ENCODE peak calls at places on chromosome 7, in six cellular contexts. T is IMR-90, L is mesenchymal stem cell, M is H9, E is trophoblast cell, A is H1. X is an unnamed sample.

GRCh38 chr7:82441916-82442478 is 1.6 kb downstream of the CACNA2D1 start:
- DNase-seq in T (peak), E (no peak), M (no peak), A (no peak), L (peak), X (no peak)

GRCh38 chr7:100444311-100445278 is 8.3 kb upstream of the PPP1R35 start:
- DNase-seq in M (peak), L (peak), A (no peak), E (peak), T (peak), X (no peak)

GRCh38 chr7:1368682-1369571 is 90.3 kb downstream of the MICALL2 start:
- DNase-seq in M (peak), E (peak), L (no peak), T (no peak), A (peak), X (peak)

GRCh38 chr7:26512737-26513136 is 221.1 kb downstream of the SNX10 start:
- DNase-seq in L (no peak), M (no peak), A (no peak), T (no peak), E (no peak), X (no peak)

GRCh38 chr7:100946766-100947365 is 2.5 kb upstream of the MUC3A start:
- DNase-seq in A (no peak), M (no peak), T (no peak), L (no peak), E (no peak), X (no peak)

GRCh38 chr7:151064454-151064853 is 5.1 kb downstream of the SLC4A2 start:
- DNase-seq in M (no peak), A (no peak), L (no peak), E (no peak), T (no peak), X (no peak)

GRCh38 chr7:29588900-29589696 is 25.5 kb downstream of the PRR15 start:
- DNase-seq in L (peak), E (peak), T (peak), M (peak), A (no peak), X (no peak)

GRCh38 chr7:47535704-47536628 is 45.9 kb downstream of the TNS3 start:
- DNase-seq in A (no peak), E (peak), M (no peak), T (no peak), L (no peak), X (no peak)

DNA sequence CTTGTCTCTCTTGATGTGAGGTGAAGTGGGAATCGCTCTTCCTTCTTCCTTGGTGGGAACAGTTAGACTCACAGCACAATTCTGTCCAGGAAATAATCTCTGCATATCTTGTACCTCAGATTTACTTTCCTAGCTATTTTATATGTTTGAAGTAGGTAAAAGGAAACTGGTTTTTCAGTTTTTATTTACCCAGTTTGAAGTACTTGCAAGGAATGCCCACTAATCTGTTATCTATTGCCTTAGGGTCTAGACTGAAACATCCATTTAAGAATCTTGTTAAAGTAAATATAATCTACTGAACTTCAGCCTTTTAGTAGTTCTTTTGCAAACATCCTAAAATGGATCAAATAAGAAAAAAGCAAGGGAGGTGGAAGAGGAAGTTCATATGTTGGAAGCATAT is 229.8 kb downstream of the KCND2 start:
- DNase-seq in A (no peak), L (no peak), E (peak), M (no peak), T (no peak), X (no peak)
- H3K14ac ChIP-seq in A (no peak), L (no peak), E (no peak), M (no peak), T (no peak), X (no peak)

GRCh38 chr7:103656221-103656620 is 210.2 kb upstream of the SLC26A5 start:
- DNase-seq in L (no peak), T (no peak), M (no peak), A (no peak), E (no peak), X (no peak)
- H4K91ac ChIP-seq in L (no peak), T (no peak), M (no peak), A (no peak), E (no peak), X (no peak)

GRCh38 chr7:40546616-40547501 is 412.1 kb downstream of the SUGCT start:
- DNase-seq in A (no peak), M (no peak), E (peak), L (peak), T (peak), X (no peak)

GRCh38 chr7:40544277-40544723 is 409.5 kb downstream of the SUGCT start:
- DNase-seq in T (no peak), E (peak), M (no peak), A (no peak), L (peak), X (no peak)

GRCh38 chr7:40545739-40546138 is 410.9 kb downstream of the SUGCT start:
- DNase-seq in M (no peak), L (no peak), T (no peak), A (no peak), E (no peak), X (no peak)

GRCh38 chr7:40542982-40543741 is 408.4 kb downstream of the SUGCT start:
- DNase-seq in A (no peak), M (no peak), E (no peak), T (peak), L (peak), X (no peak)

GRCh38 chr7:40544932-40545331 is 410.1 kb downstream of the SUGCT start:
- DNase-seq in T (peak), E (no peak), L (peak), A (no peak), M (no peak), X (no peak)
- H3K14ac ChIP-seq in T (no peak), E (no peak), L (no peak), A (no peak), M (no peak), X (no peak)

GRCh38 chr7:90536449-90536848 is 59.7 kb upstream of the CDK14 start:
- DNase-seq in A (no peak), T (no peak), L (no peak), E (peak), M (no peak), X (no peak)
- H4K91ac ChIP-seq in A (no peak), T (no peak), L (no peak), E (no peak), M (no peak), X (no peak)

DNA sequence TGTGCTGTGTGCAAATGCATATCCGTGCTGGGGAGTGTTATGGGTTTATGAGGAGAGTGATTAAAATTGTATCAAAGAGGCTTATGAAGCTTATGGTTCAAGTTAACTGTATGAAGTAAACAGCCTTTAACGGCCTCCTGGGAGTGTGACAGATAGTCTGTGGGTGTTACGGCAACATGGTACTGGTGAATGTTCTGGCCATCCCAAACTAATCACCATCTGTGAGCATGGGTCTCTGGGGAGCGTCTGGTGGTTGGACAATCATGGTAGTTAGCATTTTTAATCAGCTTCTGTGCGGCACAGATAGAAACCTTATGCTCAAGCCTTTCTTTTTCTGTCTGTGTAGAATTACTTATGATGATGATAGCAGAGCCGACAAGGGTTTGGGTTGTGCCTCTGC is 601.8 kb upstream of the GALNT17 start:
- DNase-seq in L (no peak), T (no peak), E (no peak), M (no peak), A (no peak), X (no peak)
- H3K14ac ChIP-seq in L (no peak), T (no peak), E (no peak), M (no peak), A (no peak), X (no peak)

GRCh38 chr7:112233048-112233697 is 26.7 kb downstream of the ZNF277 start:
- DNase-seq in A (no peak), T (no peak), E (no peak), M (no peak), L (peak), X (no peak)

GRCh38 chr7:112232212-112232978 is 25.9 kb downstream of the ZNF277 start:
- DNase-seq in M (no peak), E (no peak), T (no peak), L (no peak), A (no peak), X (no peak)

GRCh38 chr7:112238330-112238729 is 31.8 kb downstream of the ZNF277 start:
- DNase-seq in L (no peak), E (no peak), T (no peak), M (no peak), A (no peak), X (no peak)

GRCh38 chr7:112236597-112236996 is 30.1 kb downstream of the ZNF277 start:
- DNase-seq in A (no peak), M (no peak), T (no peak), L (no peak), E (no peak), X (no peak)

DNA sequence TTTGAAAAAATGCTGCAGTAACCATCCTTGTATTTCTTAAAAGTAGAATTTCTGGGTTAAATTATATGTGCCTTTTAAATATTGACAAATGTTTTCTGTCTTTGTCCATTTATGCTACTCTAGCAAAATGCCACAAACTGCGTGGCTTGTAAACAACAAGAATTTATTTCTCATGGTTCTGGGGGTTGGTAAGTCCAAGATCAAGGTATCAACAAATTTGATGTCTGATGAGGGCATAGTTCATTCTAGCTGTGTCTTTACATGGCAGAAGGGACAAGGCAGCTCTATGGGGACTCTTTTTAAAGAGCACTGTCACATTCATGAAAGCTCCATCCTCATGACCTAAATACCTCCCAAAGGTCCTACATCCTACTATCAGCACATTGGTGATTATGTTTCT is 27.7 kb downstream of the ZNF277 start:
- DNase-seq in A (no peak), M (no peak), L (no peak), T (no peak), E (no peak), X (no peak)
- H4K91ac ChIP-seq in A (no peak), M (no peak), L (no peak), T (no peak), E (no peak), X (no peak)

GRCh38 chr7:111728635-111728995 is 166.3 kb upstream of the IMMP2L start:
- DNase-seq in A (no peak), T (no peak), E (no peak), L (no peak), M (no peak), X (no peak)
- H3K14ac ChIP-seq in A (no peak), T (no peak), E (no peak), L (no peak), M (no peak), X (no peak)